ENCODE peak calls at places on chromosomes 6 and 20, in six cellular contexts. B is fibroblast of lung, X is NCI-H1694, J is AG08396, G is psoas muscle, M is heart left ventricle. H is an unnamed sample.
A peak's percentile ranks its signal among the peaks of the same experiment; 100 is the strongest.

GRCh38 chr6:143583542-143584330 is 72.2 kb upstream of the FUCA2 start:
- DNase-seq in B (peak; percentile 72), X (no peak), J (peak; percentile 38), G (no peak), M (no peak), H (no peak)

GRCh38 chr6:163716690-163717089 is 302.2 kb downstream of the QKI start:
- DNase-seq in B (no peak), X (no peak), J (no peak), G (no peak), M (no peak), H (no peak)

GRCh38 chr20:5746064-5746463 is 4.1 kb upstream of the SHLD1 start:
- DNase-seq in B (no peak), X (no peak), J (no peak), G (no peak), M (no peak), H (no peak)

GRCh38 chr20:62364911-62365736 is 2.0 kb downstream of the LAMA5 start:
- DNase-seq in B (no peak), X (no peak), J (no peak), G (peak; percentile 84), M (peak; percentile 77), H (no peak)

GRCh38 chr6:138774370-138774769 is 801 bp downstream of the CCDC28A start:
- DNase-seq in B (no peak), X (no peak), J (no peak), G (no peak), M (no peak), H (no peak)

GRCh38 chr20:37711987-37712961 is 18.4 kb downstream of the CTNNBL1 start:
- DNase-seq in B (no peak), X (no peak), J (no peak), G (no peak), M (no peak), H (no peak)

GRCh38 chr6:43627008-43627825 is 1.8 kb downstream of the GTPBP2 start:
- DNase-seq in B (peak; percentile 99), X (no peak), J (peak; percentile 89), G (peak; percentile 69), M (no peak), H (peak; percentile 81)

GRCh38 chr6:133612459-133612858 is 276.5 kb upstream of the TCF21 start:
- DNase-seq in B (no peak), X (no peak), J (no peak), G (no peak), M (no peak), H (no peak)

GRCh38 chr20:48771542-48771941 is 56.3 kb downstream of the PREX1 start:
- DNase-seq in B (no peak), X (no peak), J (no peak), G (no peak), M (no peak), H (no peak)

GRCh38 chr6:139161169-139161568 is 26.3 kb downstream of the HECA start:
- DNase-seq in B (peak; percentile 84), X (no peak), J (peak; percentile 51), G (no peak), M (no peak), H (no peak)

GRCh38 chr6:38552136-38552535 is 87.6 kb downstream of the BTBD9 start:
- DNase-seq in B (no peak), X (no peak), J (no peak), G (no peak), M (no peak), H (no peak)

GRCh38 chr6:132007474-132008190 is 56.5 kb upstream of the CCN2 start:
- DNase-seq in B (peak; percentile 77), X (no peak), J (no peak), G (no peak), M (no peak), H (no peak)

GRCh38 chr6:87925373-87926060 is 122.1 kb upstream of the SPACA1 start:
- DNase-seq in B (no peak), X (peak; percentile 35), J (no peak), G (no peak), M (no peak), H (no peak)

GRCh38 chr6:109461733-109462526 is 6.4 kb upstream of the MICAL1 start:
- DNase-seq in B (no peak), X (no peak), J (no peak), G (no peak), M (no peak), H (no peak)

GRCh38 chr6:163861627-163862026 is 447.1 kb downstream of the QKI start:
- DNase-seq in B (no peak), X (no peak), J (no peak), G (no peak), M (no peak), H (no peak)

GRCh38 chr20:956330-956951 is 40.3 kb upstream of the ANGPT4 start:
- DNase-seq in B (peak; percentile 58), X (peak; percentile 58), J (peak; percentile 84), G (peak; percentile 81), M (peak; percentile 83), H (peak; percentile 80)

GRCh38 chr20:48131581-48131980 is 346.3 kb upstream of the SULF2 start:
- DNase-seq in B (no peak), X (no peak), J (no peak), G (no peak), M (no peak), H (no peak)

GRCh38 chr6:3318226-3318625 is 59.5 kb downstream of the PSMG4 start:
- DNase-seq in B (no peak), X (no peak), J (no peak), G (no peak), M (no peak), H (peak; percentile 19)

GRCh38 chr6:42197574-42198362 is 3.0 kb upstream of the GUCA1B start:
- DNase-seq in B (peak; percentile 82), X (no peak), J (peak; percentile 51), G (no peak), M (no peak), H (no peak)

GRCh38 chr20:1225729-1226313 is at the start of gene RAD21L1:
- DNase-seq in B (peak; percentile 74), X (peak; percentile 3), J (peak; percentile 96), G (peak; percentile 86), M (peak; percentile 92), H (peak; percentile 88)

GRCh38 chr20:62834967-62835730 is 18.3 kb downstream of the COL9A3 start:
- DNase-seq in B (no peak), X (no peak), J (no peak), G (no peak), M (no peak), H (no peak)

GRCh38 chr6:137222376-137222775 is 3.2 kb upstream of the IFNGR1 start:
- DNase-seq in B (no peak), X (no peak), J (no peak), G (no peak), M (no peak), H (no peak)

GRCh38 chr6:90947184-90948064 is 360.6 kb upstream of the MAP3K7 start:
- DNase-seq in B (no peak), X (no peak), J (no peak), G (no peak), M (peak; percentile 61), H (no peak)

GRCh38 chr6:157860505-157860991 is 37.5 kb downstream of the SNX9 start:
- DNase-seq in B (peak; percentile 75), X (no peak), J (no peak), G (no peak), M (no peak), H (no peak)

GRCh38 chr6:135021310-135022049 is 33.1 kb downstream of the HBS1L start:
- DNase-seq in B (no peak), X (no peak), J (no peak), G (no peak), M (no peak), H (no peak)

GRCh38 chr6:21740719-21741118 is 147.2 kb downstream of the SOX4 start:
- DNase-seq in B (peak; percentile 39), X (no peak), J (no peak), G (no peak), M (no peak), H (no peak)

GRCh38 chr6:88572449-88573139 is 390.8 kb downstream of the RNGTT start:
- DNase-seq in B (no peak), X (no peak), J (no peak), G (no peak), M (no peak), H (no peak)

GRCh38 chr20:61631770-61632169 is 379.7 kb downstream of the CDH4 start:
- DNase-seq in B (no peak), X (no peak), J (no peak), G (no peak), M (peak; percentile 51), H (no peak)

GRCh38 chr6:128305976-128306375 is 214.4 kb downstream of the PTPRK start:
- DNase-seq in B (no peak), X (no peak), J (no peak), G (no peak), M (no peak), H (no peak)

GRCh38 chr6:167047554-167047953 is 48.4 kb downstream of the CEP43 start:
- DNase-seq in B (no peak), X (no peak), J (no peak), G (peak; percentile 56), M (peak; percentile 62), H (no peak)

GRCh38 chr6:158758464-158758863 is 60.7 kb downstream of the EZR start:
- DNase-seq in B (peak; percentile 24), X (peak; percentile 66), J (no peak), G (no peak), M (peak; percentile 51), H (no peak)

GRCh38 chr6:4788953-4789584 is 12.9 kb downstream of the CDYL start:
- DNase-seq in B (no peak), X (no peak), J (no peak), G (no peak), M (no peak), H (no peak)

GRCh38 chr20:20491110-20491783 is 123.3 kb downstream of the INSM1 start:
- DNase-seq in B (peak; percentile 64), X (no peak), J (no peak), G (no peak), M (no peak), H (no peak)

GRCh38 chr20:33279261-33279910 is 3.6 kb upstream of the BPIFB1 start:
- DNase-seq in B (no peak), X (no peak), J (no peak), G (no peak), M (no peak), H (no peak)

GRCh38 chr6:34315780-34316179 is 67.0 kb upstream of the SMIM29 start:
- DNase-seq in B (no peak), X (no peak), J (no peak), G (no peak), M (no peak), H (no peak)

GRCh38 chr6:16766043-16766521 is 4.8 kb upstream of the ATXN1 start:
- DNase-seq in B (peak; percentile 94), X (no peak), J (peak; percentile 56), G (no peak), M (no peak), H (no peak)

H was measured in sciatic nerve.